ENCODE peak calls at places on chromosomes 4 and X, in eight cellular contexts. L, P, M, Y, E, X, S and A are unnamed samples.

GRCh38 chrX:40016702-40017101 is 81.1 kb downstream of the BCOR start:
- DNase-seq in L (no peak), P (no peak), M (no peak), Y (no peak), E (no peak), X (no peak), S (no peak), A (no peak)

GRCh38 chrX:76279007-76279406 is 106.1 kb downstream of the PBDC1 start:
- DNase-seq in L (peak), P (peak), M (peak), Y (no peak), E (peak), X (peak), S (peak), A (peak)

GRCh38 chrX:37060999-37061398 is 52.8 kb downstream of the FAM47C start:
- DNase-seq in L (no peak), P (peak), M (no peak), Y (no peak), E (no peak), X (peak), S (peak), A (peak)

GRCh38 chr4:38365261-38365660 is 298.7 kb upstream of the KLF3 start:
- DNase-seq in L (no peak), P (no peak), M (no peak), Y (no peak), E (no peak), X (no peak), S (no peak), A (no peak)

GRCh38 chr4:168059251-168059650 is 33.1 kb upstream of the ANXA10 start:
- DNase-seq in L (no peak), P (peak), M (no peak), Y (no peak), E (no peak), X (no peak), S (no peak), A (peak)

GRCh38 chrX:97766496-97767095 is 882.9 kb downstream of the RPA4 start:
- DNase-seq in L (no peak), P (peak), M (no peak), Y (no peak), E (no peak), X (no peak), S (no peak), A (no peak)

GRCh38 chrX:153565996-153566580 is 32.9 kb downstream of the CCNQ start:
- DNase-seq in L (no peak), P (no peak), M (no peak), Y (no peak), E (no peak), X (no peak), S (no peak), A (no peak)

GRCh38 chr4:8544741-8545438 is 35.3 kb upstream of the GPR78 start:
- DNase-seq in L (no peak), P (no peak), M (no peak), Y (peak), E (no peak), X (no peak), S (no peak), A (no peak)

GRCh38 chr4:67549123-67549522 is 3.8 kb upstream of the CENPC start:
- DNase-seq in L (no peak), P (peak), M (no peak), Y (no peak), E (no peak), X (no peak), S (peak), A (no peak)

GRCh38 chr4:99395595-99396364 is 39.4 kb downstream of the ADH7 start:
- DNase-seq in L (no peak), P (peak), M (no peak), Y (no peak), E (no peak), X (no peak), S (no peak), A (no peak)

GRCh38 chr4:114349543-114350175 is 248.9 kb upstream of the UGT8 start:
- DNase-seq in L (no peak), P (peak), M (no peak), Y (no peak), E (no peak), X (no peak), S (no peak), A (peak)

GRCh38 chr4:63036159-63036866 is 1372.9 kb downstream of the TECRL start:
- DNase-seq in L (no peak), P (no peak), M (no peak), Y (no peak), E (no peak), X (no peak), S (no peak), A (no peak)

GRCh38 chr4:53321151-53321987 is 44.5 kb downstream of the SCFD2 start:
- DNase-seq in L (no peak), P (peak), M (no peak), Y (no peak), E (no peak), X (peak), S (no peak), A (peak)

GRCh38 chrX:75155454-75155829 is 641 bp downstream of the ABCB7 start:
- DNase-seq in L (no peak), P (no peak), M (no peak), Y (no peak), E (no peak), X (no peak), S (peak), A (no peak)

GRCh38 chr4:5639556-5639955 is 68.8 kb downstream of the EVC2 start:
- DNase-seq in L (no peak), P (no peak), M (no peak), Y (no peak), E (no peak), X (no peak), S (no peak), A (no peak)

GRCh38 chr4:177737387-177737965 is 295.2 kb upstream of the AGA start:
- DNase-seq in L (no peak), P (peak), M (no peak), Y (no peak), E (no peak), X (no peak), S (no peak), A (no peak)

GRCh38 chrX:115311666-115312065 is 22.2 kb downstream of the LUZP4 start:
- DNase-seq in L (no peak), P (peak), M (no peak), Y (no peak), E (no peak), X (no peak), S (no peak), A (no peak)

GRCh38 chr4:87932718-87933136 is 42.8 kb upstream of the SPP1 start:
- DNase-seq in L (no peak), P (no peak), M (no peak), Y (no peak), E (no peak), X (no peak), S (no peak), A (no peak)

GRCh38 chr4:144611850-144612249 is 34.1 kb upstream of the HHIP start:
- DNase-seq in L (no peak), P (no peak), M (no peak), Y (no peak), E (no peak), X (peak), S (peak), A (no peak)

GRCh38 chrX:71870337-71871098 is 40.1 kb upstream of the NHSL2 start:
- DNase-seq in L (no peak), P (peak), M (no peak), Y (no peak), E (no peak), X (peak), S (peak), A (no peak)

GRCh38 chr4:165967486-165967885 is 94.4 kb downstream of the TLL1 start:
- DNase-seq in L (no peak), P (no peak), M (no peak), Y (no peak), E (no peak), X (no peak), S (no peak), A (no peak)

GRCh38 chr4:39963656-39964055 is 14.1 kb downstream of the PDS5A start:
- DNase-seq in L (no peak), P (no peak), M (no peak), Y (no peak), E (no peak), X (no peak), S (no peak), A (no peak)

GRCh38 chrX:115894087-115894486 is 276.5 kb upstream of the AGTR2 start:
- DNase-seq in L (no peak), P (peak), M (no peak), Y (no peak), E (no peak), X (peak), S (no peak), A (no peak)

GRCh38 chr4:139552506-139552905 is 3.5 kb downstream of the SETD7 start:
- DNase-seq in L (no peak), P (peak), M (no peak), Y (no peak), E (no peak), X (no peak), S (no peak), A (no peak)

GRCh38 chr4:139554726-139555072 is 1.3 kb downstream of the SETD7 start:
- DNase-seq in L (no peak), P (no peak), M (no peak), Y (no peak), E (no peak), X (no peak), S (no peak), A (no peak)

GRCh38 chr4:139553751-139554670 is 2.0 kb downstream of the SETD7 start:
- DNase-seq in L (no peak), P (no peak), M (no peak), Y (no peak), E (peak), X (no peak), S (no peak), A (no peak)

GRCh38 chr4:139550724-139551429 is 5.1 kb downstream of the SETD7 start:
- DNase-seq in L (no peak), P (peak), M (no peak), Y (peak), E (no peak), X (no peak), S (no peak), A (no peak)

DNA sequence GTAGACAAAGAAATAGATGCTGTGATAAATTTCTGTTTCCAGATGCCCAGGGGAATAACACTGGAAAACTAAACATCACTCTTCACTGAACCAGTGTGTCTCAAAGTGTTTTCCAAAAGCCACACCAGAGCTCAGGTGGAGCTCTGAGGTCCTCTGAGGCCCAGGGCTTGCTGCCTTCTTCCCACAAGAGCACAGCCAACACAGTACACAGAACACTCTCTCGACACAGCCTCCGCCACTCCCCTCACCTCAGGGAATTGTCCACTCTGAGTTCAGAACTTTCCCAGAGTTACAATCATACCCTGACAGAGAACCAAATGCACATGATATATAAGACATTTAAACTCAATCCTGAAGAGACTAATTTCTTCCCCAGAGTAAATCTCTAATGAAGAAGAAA is 3.1 kb downstream of the SETD7 start:
- DNase-seq in L (no peak), P (no peak), M (no peak), Y (no peak), E (no peak), X (no peak), S (no peak), A (no peak)
- H3K27ac ChIP-seq in L (no peak), P (peak), M (peak), Y (peak), E (no peak), X (no peak), S (no peak), A (no peak)

DNA sequence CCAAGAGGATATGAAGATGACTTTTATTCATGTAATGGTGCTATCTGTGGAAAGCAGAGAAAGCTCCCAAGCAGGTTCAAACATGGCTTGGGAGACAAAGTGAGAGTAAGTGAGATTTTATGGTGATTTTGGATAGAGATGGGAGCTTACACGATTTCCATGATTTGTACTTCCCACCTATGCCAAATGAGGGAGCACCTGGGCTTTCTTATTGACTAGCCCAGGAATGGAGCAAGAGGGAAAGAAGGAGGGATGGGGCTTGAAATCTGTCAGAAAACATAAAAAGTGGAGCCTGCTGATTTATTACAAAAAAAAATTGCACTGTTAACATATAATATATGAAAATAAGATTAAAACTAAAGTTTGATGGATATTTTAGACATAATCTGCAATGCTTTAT is 703.5 kb upstream of the PABPC4L start:
- DNase-seq in L (no peak), P (no peak), M (no peak), Y (no peak), E (no peak), X (no peak), S (no peak), A (no peak)
- TF ChIP-seq CTCF in L (no peak), P (no peak), M (no peak), Y (no peak), E (no peak), X (no peak), S (no peak), A (no peak)

DNA sequence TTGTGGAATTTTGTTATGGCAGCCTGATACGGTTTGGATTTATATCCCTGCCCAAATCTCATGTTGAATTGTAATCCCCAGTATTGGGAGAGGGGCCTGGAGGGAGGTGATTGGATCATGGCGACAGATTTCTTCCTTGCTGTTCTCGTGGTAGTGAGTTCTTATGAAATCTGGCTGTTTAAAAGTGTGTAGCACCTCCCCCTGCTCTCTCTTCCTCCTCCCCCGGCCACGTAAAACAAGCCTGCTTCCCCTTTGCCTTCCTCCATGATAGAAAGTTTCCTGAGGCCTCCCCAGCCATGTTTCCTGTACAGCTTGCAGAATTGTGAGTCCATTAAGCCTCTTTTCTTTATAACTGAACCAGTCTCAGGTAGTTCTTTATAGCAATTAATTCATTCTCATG is 37.9 kb downstream of the SUPT20HL2 start:
- DNase-seq in L (no peak), P (no peak), M (no peak), Y (no peak), E (no peak), X (no peak), S (no peak), A (no peak)
- H3K27ac ChIP-seq in L (no peak), P (no peak), M (no peak), Y (no peak), E (no peak), X (no peak), S (no peak), A (no peak)

GRCh38 chrX:113260474-113260873 is 419.8 kb upstream of the AMOT start:
- DNase-seq in L (no peak), P (no peak), M (no peak), Y (no peak), E (no peak), X (peak), S (no peak), A (no peak)
- TF ChIP-seq CTCF in L (no peak), P (no peak), M (no peak), Y (no peak), E (no peak), X (no peak), S (peak), A (no peak)

GRCh38 chr4:48954314-48954713 is 31.8 kb upstream of the CWH43 start:
- DNase-seq in L (no peak), P (peak), M (no peak), Y (no peak), E (no peak), X (no peak), S (no peak), A (no peak)
- H3K27ac ChIP-seq in L (no peak), P (peak), M (no peak), Y (peak), E (peak), X (peak), S (no peak), A (no peak)